ENCODE peak calls at places on chromosomes 4 and X, in eight cellular contexts. One of them, this sample, is unnamed.

GRCh38 chrX:106249706-106250379 is 81.7 kb downstream of the PWWP3B start:
- DNase-seq in GM13976: no peak
- DNase-seq in NCI-H510A: no peak
- DNase-seq in T-helper 2 cell: no peak
- DNase-seq in stimulated activated naive CD4-positive, alpha-beta T cell: no peak
- DNase-seq in EL: no peak
- DNase-seq in fibroblast of lung: peak
- DNase-seq in cortex of kidney: no peak
- DNase-seq in this sample: no peak

GRCh38 chr4:116881077-116881476 is 204.3 kb downstream of the TRAM1L1 start:
- DNase-seq in T-helper 2 cell: no peak
- DNase-seq in GM13976: no peak
- DNase-seq in fibroblast of lung: no peak
- DNase-seq in cortex of kidney: no peak
- DNase-seq in EL: no peak
- DNase-seq in stimulated activated naive CD4-positive, alpha-beta T cell: no peak
- DNase-seq in NCI-H510A: no peak
- DNase-seq in this sample: no peak

GRCh38 chr4:156939151-156939550 is 32.4 kb downstream of the PDGFC start:
- DNase-seq in NCI-H510A: no peak
- DNase-seq in EL: no peak
- DNase-seq in fibroblast of lung: no peak
- DNase-seq in cortex of kidney: no peak
- DNase-seq in stimulated activated naive CD4-positive, alpha-beta T cell: no peak
- DNase-seq in T-helper 2 cell: no peak
- DNase-seq in GM13976: no peak
- DNase-seq in this sample: no peak

GRCh38 chrX:44871114-44871645 is 1.8 kb upstream of the KDM6A start:
- DNase-seq in fibroblast of lung: peak
- DNase-seq in stimulated activated naive CD4-positive, alpha-beta T cell: no peak
- DNase-seq in T-helper 2 cell: no peak
- DNase-seq in EL: no peak
- DNase-seq in cortex of kidney: no peak
- DNase-seq in GM13976: no peak
- DNase-seq in NCI-H510A: no peak
- DNase-seq in this sample: no peak

GRCh38 chrX:18889982-18890381 is 93.9 kb downstream of the PHKA2 start:
- DNase-seq in T-helper 2 cell: no peak
- DNase-seq in fibroblast of lung: no peak
- DNase-seq in cortex of kidney: no peak
- DNase-seq in NCI-H510A: no peak
- DNase-seq in stimulated activated naive CD4-positive, alpha-beta T cell: no peak
- DNase-seq in EL: no peak
- DNase-seq in GM13976: no peak
- DNase-seq in this sample: no peak

GRCh38 chr4:7693711-7694110 is 245.9 kb downstream of the AFAP1 start:
- DNase-seq in EL: no peak
- DNase-seq in NCI-H510A: no peak
- DNase-seq in fibroblast of lung: no peak
- DNase-seq in GM13976: no peak
- DNase-seq in stimulated activated naive CD4-positive, alpha-beta T cell: no peak
- DNase-seq in cortex of kidney: no peak
- DNase-seq in T-helper 2 cell: no peak
- DNase-seq in this sample: no peak

GRCh38 chr4:39181520-39181904 is 817 bp upstream of the WDR19 start:
- DNase-seq in EL: no peak
- DNase-seq in stimulated activated naive CD4-positive, alpha-beta T cell: no peak
- DNase-seq in NCI-H510A: no peak
- DNase-seq in T-helper 2 cell: no peak
- DNase-seq in fibroblast of lung: no peak
- DNase-seq in cortex of kidney: no peak
- DNase-seq in GM13976: no peak
- DNase-seq in this sample: no peak

GRCh38 chr4:151992301-151992700 is 231.5 kb upstream of the GATB start:
- DNase-seq in T-helper 2 cell: no peak
- DNase-seq in fibroblast of lung: peak
- DNase-seq in stimulated activated naive CD4-positive, alpha-beta T cell: no peak
- DNase-seq in NCI-H510A: no peak
- DNase-seq in EL: no peak
- DNase-seq in GM13976: no peak
- DNase-seq in cortex of kidney: no peak
- DNase-seq in this sample: no peak

GRCh38 chr4:22237155-22237751 is 278.6 kb downstream of the ADGRA3 start:
- DNase-seq in cortex of kidney: no peak
- DNase-seq in fibroblast of lung: no peak
- DNase-seq in T-helper 2 cell: no peak
- DNase-seq in GM13976: no peak
- DNase-seq in EL: peak
- DNase-seq in stimulated activated naive CD4-positive, alpha-beta T cell: peak
- DNase-seq in NCI-H510A: no peak
- DNase-seq in this sample: peak

GRCh38 chrX:74063426-74064155 is 240.4 kb upstream of the ZCCHC13 start:
- DNase-seq in stimulated activated naive CD4-positive, alpha-beta T cell: no peak
- DNase-seq in NCI-H510A: no peak
- DNase-seq in cortex of kidney: no peak
- DNase-seq in EL: no peak
- DNase-seq in T-helper 2 cell: no peak
- DNase-seq in fibroblast of lung: no peak
- DNase-seq in GM13976: no peak
- DNase-seq in this sample: no peak

GRCh38 chr4:42965326-42965725 is 72.8 kb downstream of the GRXCR1 start:
- DNase-seq in NCI-H510A: no peak
- DNase-seq in T-helper 2 cell: no peak
- DNase-seq in cortex of kidney: no peak
- DNase-seq in fibroblast of lung: no peak
- DNase-seq in GM13976: no peak
- DNase-seq in EL: no peak
- DNase-seq in stimulated activated naive CD4-positive, alpha-beta T cell: no peak
- DNase-seq in this sample: no peak